ENCODE peak calls at places on chromosome 15, in seven cellular contexts. One of them, this sample, is unnamed.

GRCh38 chr15:37291920-37292319 is 191.6 kb upstream of the MEIS2 start:
- DNase-seq in H1: no peak
- DNase-seq in IMR-90: no peak
- DNase-seq in trophoblast cell: no peak
- DNase-seq in H9: no peak
- DNase-seq in mesendoderm: no peak
- DNase-seq in neuronal stem cell: no peak
- DNase-seq in this sample: no peak

GRCh38 chr15:28110416-28110975 is 11.4 kb upstream of the OCA2 start:
- DNase-seq in H1: no peak
- DNase-seq in H9: peak; percentile 21
- DNase-seq in IMR-90: no peak
- DNase-seq in neuronal stem cell: no peak
- DNase-seq in trophoblast cell: no peak
- DNase-seq in mesendoderm: no peak
- DNase-seq in this sample: no peak

GRCh38 chr15:42155546-42156265 is 730 bp downstream of the PLA2G4F start:
- DNase-seq in mesendoderm: peak; percentile 62
- DNase-seq in H1: no peak
- DNase-seq in neuronal stem cell: no peak
- DNase-seq in H9: no peak
- DNase-seq in trophoblast cell: peak; percentile 73
- DNase-seq in IMR-90: no peak
- DNase-seq in this sample: no peak

GRCh38 chr15:97084650-97085049 is 754.1 kb downstream of the NR2F2 start:
- DNase-seq in mesendoderm: no peak
- DNase-seq in H9: no peak
- DNase-seq in neuronal stem cell: no peak
- DNase-seq in IMR-90: no peak
- DNase-seq in trophoblast cell: no peak
- DNase-seq in H1: no peak
- DNase-seq in this sample: peak; percentile 91

GRCh38 chr15:83110361-83110760 is 2.9 kb downstream of the TM6SF1 start:
- DNase-seq in mesendoderm: no peak
- DNase-seq in IMR-90: peak; percentile 10
- DNase-seq in H9: no peak
- DNase-seq in trophoblast cell: peak; percentile 83
- DNase-seq in neuronal stem cell: no peak
- DNase-seq in H1: no peak
- DNase-seq in this sample: no peak

GRCh38 chr15:93072440-93073394 is 16.3 kb downstream of the RGMA start:
- DNase-seq in IMR-90: peak; percentile 23
- DNase-seq in trophoblast cell: peak; percentile 46
- DNase-seq in neuronal stem cell: peak; percentile 87
- DNase-seq in H1: no peak
- DNase-seq in mesendoderm: peak; percentile 79
- DNase-seq in H9: peak; percentile 86
- DNase-seq in this sample: peak; percentile 46

GRCh38 chr15:75302318-75302717 is 19.7 kb downstream of the GOLGA6D start:
- DNase-seq in IMR-90: no peak
- DNase-seq in mesendoderm: no peak
- DNase-seq in H1: no peak
- DNase-seq in H9: no peak
- DNase-seq in neuronal stem cell: no peak
- DNase-seq in trophoblast cell: no peak
- DNase-seq in this sample: no peak

GRCh38 chr15:58566029-58566428 is 134.2 kb downstream of the LIPC start:
- DNase-seq in mesendoderm: no peak
- DNase-seq in neuronal stem cell: no peak
- DNase-seq in H1: no peak
- DNase-seq in trophoblast cell: no peak
- DNase-seq in H9: no peak
- DNase-seq in IMR-90: no peak
- DNase-seq in this sample: no peak

GRCh38 chr15:25554640-25555039 is 115.8 kb upstream of the UBE3A start:
- DNase-seq in mesendoderm: no peak
- DNase-seq in H1: no peak
- DNase-seq in neuronal stem cell: no peak
- DNase-seq in H9: no peak
- DNase-seq in IMR-90: no peak
- DNase-seq in trophoblast cell: no peak
- DNase-seq in this sample: no peak

GRCh38 chr15:73922186-73923151 is 3.8 kb upstream of the LOXL1 start:
- DNase-seq in trophoblast cell: no peak
- DNase-seq in H1: no peak
- DNase-seq in mesendoderm: peak; percentile 94
- DNase-seq in H9: peak; percentile 72
- DNase-seq in IMR-90: peak; percentile 70
- DNase-seq in neuronal stem cell: no peak
- DNase-seq in this sample: peak; percentile 82

GRCh38 chr15:49669288-49669687 is 48.4 kb downstream of the DTWD1 start:
- DNase-seq in trophoblast cell: no peak
- DNase-seq in IMR-90: no peak
- DNase-seq in H9: no peak
- DNase-seq in H1: no peak
- DNase-seq in mesendoderm: peak; percentile 64
- DNase-seq in neuronal stem cell: peak; percentile 8
- DNase-seq in this sample: no peak

GRCh38 chr15:79067969-79068368 is 22.6 kb downstream of the RASGRF1 start:
- DNase-seq in H1: no peak
- DNase-seq in mesendoderm: no peak
- DNase-seq in neuronal stem cell: no peak
- DNase-seq in IMR-90: no peak
- DNase-seq in trophoblast cell: no peak
- DNase-seq in H9: no peak
- DNase-seq in this sample: no peak

GRCh38 chr15:60795889-60796288 is 316.9 kb upstream of the ICE2 start:
- DNase-seq in H9: no peak
- DNase-seq in trophoblast cell: no peak
- DNase-seq in neuronal stem cell: no peak
- DNase-seq in IMR-90: no peak
- DNase-seq in mesendoderm: no peak
- DNase-seq in H1: no peak
- DNase-seq in this sample: no peak

GRCh38 chr15:43488790-43489585 is 4.0 kb downstream of the TP53BP1 start:
- DNase-seq in trophoblast cell: no peak
- DNase-seq in H1: no peak
- DNase-seq in H9: no peak
- DNase-seq in neuronal stem cell: no peak
- DNase-seq in mesendoderm: no peak
- DNase-seq in IMR-90: peak; percentile 25
- DNase-seq in this sample: no peak

GRCh38 chr15:99615460-99615859 is 49.7 kb downstream of the MEF2A start:
- DNase-seq in IMR-90: no peak
- DNase-seq in H9: no peak
- DNase-seq in trophoblast cell: no peak
- DNase-seq in H1: no peak
- DNase-seq in mesendoderm: no peak
- DNase-seq in neuronal stem cell: no peak
- DNase-seq in this sample: no peak

GRCh38 chr15:52143862-52144261 is 31.3 kb upstream of the BCL2L10 start:
- DNase-seq in H1: no peak
- DNase-seq in mesendoderm: peak; percentile 94
- DNase-seq in neuronal stem cell: no peak
- DNase-seq in IMR-90: peak; percentile 81
- DNase-seq in H9: no peak
- DNase-seq in trophoblast cell: peak; percentile 98
- DNase-seq in this sample: peak; percentile 94

GRCh38 chr15:98887976-98888375 is 119.6 kb downstream of the PGPEP1L start:
- DNase-seq in H1: no peak
- DNase-seq in trophoblast cell: no peak
- DNase-seq in mesendoderm: no peak
- DNase-seq in neuronal stem cell: no peak
- DNase-seq in IMR-90: no peak
- DNase-seq in H9: no peak
- DNase-seq in this sample: no peak

GRCh38 chr15:66236806-66237205 is 16.7 kb downstream of the MEGF11 start:
- DNase-seq in H1: no peak
- DNase-seq in IMR-90: no peak
- DNase-seq in neuronal stem cell: no peak
- DNase-seq in H9: no peak
- DNase-seq in mesendoderm: no peak
- DNase-seq in trophoblast cell: no peak
- DNase-seq in this sample: no peak

GRCh38 chr15:62137216-62137884 is 27.7 kb downstream of the C2CD4B start:
- DNase-seq in neuronal stem cell: no peak
- DNase-seq in H1: no peak
- DNase-seq in mesendoderm: peak; percentile 37
- DNase-seq in H9: no peak
- DNase-seq in IMR-90: no peak
- DNase-seq in trophoblast cell: no peak
- DNase-seq in this sample: no peak

GRCh38 chr15:77646104-77646694 is 13.5 kb upstream of the LINGO1 start:
- DNase-seq in H1: no peak
- DNase-seq in mesendoderm: no peak
- DNase-seq in H9: no peak
- DNase-seq in neuronal stem cell: no peak
- DNase-seq in trophoblast cell: no peak
- DNase-seq in IMR-90: no peak
- DNase-seq in this sample: no peak

GRCh38 chr15:62889734-62890505 is 152.6 kb upstream of the TPM1 start:
- DNase-seq in IMR-90: peak; percentile 59
- DNase-seq in mesendoderm: no peak
- DNase-seq in H9: no peak
- DNase-seq in trophoblast cell: no peak
- DNase-seq in H1: no peak
- DNase-seq in neuronal stem cell: no peak
- DNase-seq in this sample: no peak

DNA sequence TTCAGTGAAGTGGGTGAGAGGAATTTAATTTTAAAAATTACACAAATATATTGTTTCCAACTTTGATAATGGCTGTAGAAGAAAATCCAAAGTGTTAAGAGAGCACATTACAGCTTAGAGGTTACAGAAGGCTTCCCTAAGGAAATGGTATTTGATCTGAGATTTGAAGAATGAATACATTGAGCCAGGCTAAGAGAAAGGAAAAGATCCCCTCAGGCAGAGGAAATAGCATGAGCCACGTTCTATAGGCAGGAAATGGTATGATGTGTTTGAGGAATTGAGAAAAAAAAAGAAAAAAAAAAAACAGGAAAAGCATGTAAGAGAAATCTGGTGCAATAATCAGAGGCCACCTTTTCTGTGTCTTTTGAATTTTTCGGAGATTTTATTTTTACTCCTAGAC is 48.6 kb downstream of the UNC13C start:
- DNase-seq in IMR-90: no peak
- DNase-seq in H1: no peak
- DNase-seq in neuronal stem cell: no peak
- DNase-seq in H9: no peak
- DNase-seq in mesendoderm: peak; percentile 5
- DNase-seq in trophoblast cell: no peak
- DNase-seq in this sample: no peak
- H2BK5ac ChIP-seq in IMR-90: no peak overlapping the region
- H2BK5ac ChIP-seq in H1: no peak overlapping the region
- H2BK5ac ChIP-seq in neuronal stem cell: no peak overlapping the region
- H2BK5ac ChIP-seq in H9: no peak overlapping the region
- H2BK5ac ChIP-seq in mesendoderm: no peak overlapping the region
- H2BK5ac ChIP-seq in trophoblast cell: no peak overlapping the region
- H2BK5ac ChIP-seq in this sample: no peak overlapping the region

DNA sequence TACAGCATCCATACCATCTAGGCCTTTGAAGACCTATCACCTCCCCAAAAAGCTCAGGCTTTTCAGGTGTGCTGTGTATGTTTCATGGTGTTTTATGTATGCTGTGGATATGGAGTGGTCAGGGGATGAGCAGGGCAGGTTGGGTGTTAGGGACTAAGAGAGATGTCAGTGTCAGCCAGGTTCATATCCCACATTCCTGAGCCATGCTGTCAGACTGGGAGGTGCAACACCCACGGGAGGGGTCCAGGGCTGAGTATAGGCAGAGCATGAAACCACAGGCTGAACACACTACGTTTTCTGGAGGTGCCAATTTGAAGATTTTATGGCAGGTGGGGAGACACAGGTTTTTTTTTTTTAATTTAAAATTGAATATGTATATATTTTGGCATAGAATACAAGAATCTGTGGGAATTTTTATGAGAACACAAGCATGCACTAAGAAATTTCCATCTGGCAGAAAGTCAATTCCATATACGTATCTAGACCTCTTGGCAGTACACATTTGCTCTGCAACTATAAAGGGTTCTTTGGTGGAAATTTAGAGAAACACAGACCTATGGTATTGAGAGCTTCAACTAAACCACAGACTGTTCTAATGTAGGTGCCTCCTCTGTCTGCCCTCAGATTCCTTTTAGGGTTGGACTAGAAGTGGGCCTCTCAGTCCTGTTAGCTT is 101.9 kb upstream of the RNU6-1 start:
- DNase-seq in trophoblast cell: no peak
- DNase-seq in H1: no peak
- DNase-seq in mesendoderm: peak; percentile 88
- DNase-seq in IMR-90: peak; percentile 12
- DNase-seq in neuronal stem cell: no peak
- DNase-seq in H9: no peak
- DNase-seq in this sample: no peak
- H3K23ac ChIP-seq in trophoblast cell: no peak overlapping the region
- H3K23ac ChIP-seq in H1: no peak overlapping the region
- H3K23ac ChIP-seq in mesendoderm: no peak overlapping the region
- H3K23ac ChIP-seq in IMR-90: no peak overlapping the region
- H3K23ac ChIP-seq in neuronal stem cell: no peak overlapping the region
- H3K23ac ChIP-seq in H9: no peak overlapping the region
- H3K23ac ChIP-seq in this sample: no peak overlapping the region

DNA sequence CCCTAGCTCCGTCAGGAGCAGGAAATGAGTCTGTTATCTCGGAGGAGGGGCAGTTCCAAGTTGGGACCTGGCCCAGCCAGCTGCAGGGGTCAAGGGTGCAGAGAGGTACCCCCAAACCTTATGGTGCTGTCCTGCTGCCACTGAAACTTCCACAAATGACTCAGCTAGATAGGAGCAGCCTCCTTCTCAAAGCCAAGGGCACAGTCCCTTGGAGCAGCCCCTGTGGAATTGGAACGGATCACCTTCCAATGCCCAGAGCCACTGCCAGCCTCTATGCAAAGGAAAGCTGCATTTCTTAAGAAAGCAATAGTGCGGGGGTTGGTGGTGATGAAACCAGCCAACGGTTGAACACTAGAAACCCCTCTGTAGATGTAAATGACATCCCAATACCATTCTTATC is 19.6 kb upstream of the LRRK1 start:
- DNase-seq in mesendoderm: no peak
- DNase-seq in trophoblast cell: no peak
- DNase-seq in H1: no peak
- DNase-seq in IMR-90: no peak
- DNase-seq in neuronal stem cell: no peak
- DNase-seq in H9: no peak
- DNase-seq in this sample: no peak
- H2BK5ac ChIP-seq in mesendoderm: no peak overlapping the region
- H2BK5ac ChIP-seq in trophoblast cell: no peak overlapping the region
- H2BK5ac ChIP-seq in H1: no peak overlapping the region
- H2BK5ac ChIP-seq in IMR-90: no peak overlapping the region
- H2BK5ac ChIP-seq in neuronal stem cell: no peak overlapping the region
- H2BK5ac ChIP-seq in H9: no peak overlapping the region
- H2BK5ac ChIP-seq in this sample: no peak overlapping the region

DNA sequence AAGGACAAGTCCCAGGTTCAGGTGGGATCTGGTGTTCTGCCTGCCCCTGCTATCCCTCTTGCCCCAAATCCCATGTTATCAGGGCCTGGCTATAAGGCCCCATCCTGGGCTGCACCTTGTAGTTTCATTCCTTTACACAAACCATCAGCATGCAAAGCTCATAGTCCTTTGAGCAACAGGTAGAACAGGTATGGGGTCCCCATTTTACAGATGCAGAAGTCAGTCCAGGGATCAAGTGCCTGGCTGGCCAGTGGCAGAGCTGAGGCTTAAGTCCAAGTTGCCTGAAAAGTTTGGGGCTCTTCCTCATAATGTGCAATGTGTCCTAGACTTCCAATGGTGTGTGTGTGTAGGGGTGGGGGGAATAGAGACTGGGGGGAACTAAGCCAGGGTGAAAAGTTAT is 11.9 kb downstream of the RBPMS2 start:
- DNase-seq in IMR-90: no peak
- DNase-seq in neuronal stem cell: no peak
- DNase-seq in H9: no peak
- DNase-seq in mesendoderm: no peak
- DNase-seq in trophoblast cell: no peak
- DNase-seq in H1: no peak
- DNase-seq in this sample: no peak
- H3K23ac ChIP-seq in IMR-90: no peak overlapping the region
- H3K23ac ChIP-seq in neuronal stem cell: peak overlapping the region; percentile 40
- H3K23ac ChIP-seq in H9: no peak overlapping the region
- H3K23ac ChIP-seq in mesendoderm: peak overlapping the region; percentile 56
- H3K23ac ChIP-seq in trophoblast cell: no peak overlapping the region
- H3K23ac ChIP-seq in H1: no peak overlapping the region
- H3K23ac ChIP-seq in this sample: no peak overlapping the region